ENCODE peak calls at places on chromosomes 2 and 18, in seven cellular contexts. T is HCT116, J is hepatocyte, A is mesendoderm, C is astrocyte, B is PC-3, V is fibroblast of lung. D is an unnamed sample. For H3K79me2, the result is how much of the 10 kb centered on the place peaks cover.

GRCh38 chr2:38723173-38723572 is 28.0 kb downstream of the SRSF7 start:
- DNase-seq in V (no peak), A (no peak), J (no peak), C (no peak), B (no peak), T (no peak), D (no peak)

GRCh38 chr2:127625146-127625943 is 20.6 kb upstream of the GPR17 start:
- DNase-seq in T (no peak), J (no peak), V (no peak), C (no peak), B (no peak), A (no peak), D (no peak)

GRCh38 chr2:127182626-127183458 is 37.3 kb downstream of the CYP27C1 start:
- DNase-seq in T (no peak), B (no peak), A (no peak), J (no peak), V (no peak), C (no peak), D (no peak)

GRCh38 chr2:191264647-191265079 is 19.5 kb downstream of the MYO1B start:
- DNase-seq in J (no peak), V (peak), A (no peak), C (peak), B (peak), T (no peak), D (peak)

GRCh38 chr18:69916412-69916811 is 31.3 kb downstream of the CD226 start:
- DNase-seq in C (no peak), J (no peak), V (peak), T (no peak), B (peak), A (no peak), D (no peak)

GRCh38 chr18:32763306-32763705 is 9.5 kb downstream of the KLHL14 start:
- DNase-seq in C (no peak), V (no peak), T (no peak), A (peak), J (no peak), B (no peak), D (no peak)

GRCh38 chr2:66578067-66578852 is 143.3 kb downstream of the MEIS1 start:
- DNase-seq in B (no peak), A (peak), T (no peak), V (no peak), J (peak), C (no peak), D (no peak)

GRCh38 chr2:221997100-221997499 is 301.7 kb downstream of the PAX3 start:
- DNase-seq in V (peak), B (peak), C (peak), A (peak), J (peak), T (peak), D (peak)

GRCh38 chr2:188369365-188369764 is 77.7 kb downstream of the GULP1 start:
- DNase-seq in V (peak), B (peak), T (peak), A (peak), J (peak), C (peak), D (peak)

GRCh38 chr2:58109481-58109880 is 62.9 kb downstream of the VRK2 start:
- DNase-seq in J (no peak), A (peak), C (no peak), V (no peak), B (no peak), T (no peak), D (no peak)

GRCh38 chr18:54888933-54889332 is 60.7 kb downstream of the RAB27B start:
- DNase-seq in T (no peak), B (no peak), V (peak), A (no peak), J (no peak), C (peak), D (peak)

GRCh38 chr18:48142353-48142752 is 211.9 kb upstream of the SMAD2 start:
- DNase-seq in J (no peak), C (no peak), A (no peak), T (no peak), B (no peak), V (no peak), D (no peak)

GRCh38 chr18:49464718-49465598 is 4.5 kb upstream of the DYM start:
- DNase-seq in V (peak), T (no peak), J (no peak), A (peak), B (no peak), C (no peak), D (peak)

GRCh38 chr2:158045362-158045761 is 56.3 kb upstream of the UPP2 start:
- DNase-seq in A (peak), J (peak), T (peak), V (no peak), C (no peak), B (peak), D (no peak)

GRCh38 chr2:47056374-47056773 is 98.7 kb downstream of the STPG4 start:
- DNase-seq in V (peak), J (peak), C (peak), B (no peak), A (no peak), T (no peak), D (peak)

GRCh38 chr2:100015849-100016248 is 126.5 kb downstream of the AFF3 start:
- DNase-seq in C (no peak), B (no peak), A (no peak), V (no peak), T (no peak), J (no peak), D (no peak)

GRCh38 chr2:100009743-100010142 is 132.6 kb downstream of the AFF3 start:
- DNase-seq in T (no peak), A (no peak), V (no peak), J (no peak), C (no peak), B (no peak), D (no peak)

GRCh38 chr2:100013892-100014677 is 128.3 kb downstream of the AFF3 start:
- DNase-seq in V (peak), C (peak), J (peak), T (peak), B (peak), A (peak), D (peak)

GRCh38 chr2:100011272-100011711 is 131.1 kb downstream of the AFF3 start:
- DNase-seq in V (peak), B (no peak), T (no peak), C (peak), A (no peak), J (no peak), D (peak)

DNA sequence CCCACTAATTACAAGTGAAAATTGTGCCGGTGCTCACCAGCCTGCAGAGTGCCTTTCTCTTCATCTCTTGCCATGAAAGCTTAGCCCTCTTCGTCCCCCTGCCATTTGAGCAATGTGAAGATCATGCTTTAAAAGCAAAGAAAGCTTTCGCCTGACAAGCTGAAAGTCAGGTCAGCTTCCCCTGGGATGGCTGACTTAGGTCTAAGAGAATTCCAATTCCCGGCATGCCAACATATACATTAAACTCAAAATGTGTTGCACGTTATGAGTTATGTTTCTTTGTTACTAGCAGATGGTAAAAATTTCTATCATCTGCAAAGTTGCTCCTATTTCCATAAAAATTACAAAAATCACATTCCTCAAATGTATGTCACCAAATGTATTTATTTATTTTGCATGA is 129.8 kb downstream of the AFF3 start:
- DNase-seq in B (no peak), V (peak), T (no peak), C (no peak), A (no peak), J (no peak), D (peak)
- H3K79me2 ChIP-seq in B (under half), V (under half), T (under half), C (under half), A (under half), J (under half), D (under half)

GRCh38 chr2:101704816-101705565 is 7.5 kb downstream of the MAP4K4 start:
- DNase-seq in T (no peak), A (no peak), B (no peak), V (peak), C (peak), J (no peak), D (peak)
- H3K79me2 ChIP-seq in T (half or more), A (half or more), B (half or more), V (half or more), C (half or more), J (half or more), D (half or more)

DNA sequence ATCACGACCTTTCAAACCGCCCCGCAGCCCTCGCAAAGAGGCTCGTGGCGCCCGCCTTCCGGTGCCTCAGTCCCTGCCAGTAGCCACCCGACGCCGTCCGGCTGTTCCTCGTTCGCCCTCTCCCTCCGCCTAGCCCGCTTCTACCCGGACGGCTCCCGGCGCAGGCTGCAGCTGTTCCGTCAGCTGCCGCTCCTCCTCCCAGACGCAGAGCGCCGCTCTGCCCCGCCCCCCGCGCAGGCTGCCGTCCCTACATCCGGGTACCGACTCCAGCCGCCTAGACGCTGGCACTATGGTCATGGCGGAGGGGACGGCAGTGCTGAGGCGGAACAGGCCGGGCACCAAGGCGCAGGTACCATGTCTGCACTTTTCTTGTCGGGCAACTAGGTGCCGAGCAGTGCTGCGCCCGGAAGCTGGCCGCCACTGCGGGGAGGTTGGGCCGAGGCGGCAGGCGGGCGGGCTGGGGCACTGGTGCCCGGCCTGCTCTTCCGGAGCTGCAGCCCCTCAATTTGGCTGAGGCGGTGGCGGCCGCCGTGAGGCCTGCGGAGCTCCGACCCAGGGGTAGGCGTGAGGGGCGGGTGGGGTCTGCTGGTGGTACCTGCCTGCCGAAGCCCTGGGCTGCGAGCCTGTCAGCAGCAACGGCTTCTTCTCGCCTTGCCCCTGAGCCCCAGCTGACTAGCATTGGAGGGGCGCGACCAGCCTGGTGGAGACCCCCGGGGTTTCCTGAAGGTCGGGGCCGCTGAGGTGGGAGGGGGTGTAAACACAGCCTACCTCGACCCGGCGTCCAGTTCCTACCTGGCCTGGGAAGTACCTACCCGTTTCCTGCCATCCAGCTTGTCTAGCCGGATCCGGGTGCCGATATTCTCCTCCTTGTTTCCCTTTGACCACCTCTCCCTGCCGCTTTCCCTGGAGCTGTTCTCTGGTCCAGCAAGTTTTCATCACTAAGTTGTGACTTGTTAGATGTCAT is at the start of gene MOB4:
- DNase-seq in B (peak), J (peak), V (peak), A (peak), C (peak), T (peak), D (peak)
- H3K79me2 ChIP-seq in B (half or more), J (half or more), V (half or more), A (under half), C (half or more), T (under half), D (half or more)

DNA sequence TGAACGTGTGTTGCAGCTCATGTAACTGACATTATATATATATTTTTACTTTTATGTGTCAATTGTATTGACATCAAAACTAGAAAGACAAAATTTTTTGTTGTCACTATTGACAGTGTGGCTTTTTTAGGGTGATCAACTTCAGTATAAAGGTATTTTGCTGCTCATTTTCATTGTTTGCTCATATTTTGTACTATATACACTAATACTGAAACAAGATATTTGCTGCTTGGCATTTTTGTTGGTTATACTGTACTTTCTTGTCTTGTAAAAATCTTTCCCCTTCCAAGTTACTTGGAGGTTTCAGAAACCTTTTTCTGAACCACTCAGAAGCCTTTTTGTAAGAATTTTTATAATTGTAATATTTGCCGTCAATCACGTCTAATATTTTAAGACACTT is 16.5 kb downstream of the AFTPH start:
- DNase-seq in B (peak), A (no peak), T (no peak), V (no peak), C (no peak), J (no peak), D (no peak)
- H3K79me2 ChIP-seq in B (half or more), A (under half), T (half or more), V (under half), C (under half), J (half or more), D (half or more)

GRCh38 chr2:28401948-28402550 is 9.4 kb downstream of the FOSL2 start:
- DNase-seq in A (no peak), T (no peak), B (no peak), V (no peak), J (no peak), C (no peak), D (no peak)
- H3K79me2 ChIP-seq in A (under half), T (half or more), B (half or more), V (half or more), J (half or more), C (half or more), D (half or more)

D was measured in GM23248.